ENCODE peak calls at places on chromosomes 7 and 10, in seven cellular contexts. D is activated CD8-positive, alpha-beta T cell treated with anti-CD3 and anti-CD28 coated beads for 36 hours; I is epithelial cell of proximal tubule; Q is lung; R is pancreas; M is right lobe of liver; B is fibroblast of mammary gland. K is an unnamed sample.

GRCh38 chr7:19916011-19916410 is 142.6 kb upstream of the TMEM196 start:
- DNase-seq in D (no peak), I (peak), Q (no peak), R (no peak), M (no peak), B (no peak), K (no peak)

GRCh38 chr10:55410415-55410885 is 609.4 kb upstream of the PCDH15 start:
- DNase-seq in D (no peak), I (no peak), Q (no peak), R (no peak), M (no peak), B (peak), K (no peak)

GRCh38 chr7:93890464-93891068 is at the start of gene TFPI2:
- DNase-seq in D (peak), I (peak), Q (no peak), R (peak), M (no peak), B (peak), K (no peak)

GRCh38 chr7:7639421-7639820 is 1.1 kb upstream of the UMAD1 start:
- DNase-seq in D (peak), I (no peak), Q (no peak), R (no peak), M (no peak), B (no peak), K (no peak)

GRCh38 chr10:27258838-27259532 is 18.4 kb upstream of the ACBD5 start:
- DNase-seq in D (peak), I (no peak), Q (no peak), R (peak), M (no peak), B (no peak), K (no peak)

GRCh38 chr10:114868801-114869200 is 47.2 kb downstream of the FHIP2A start:
- DNase-seq in D (no peak), I (no peak), Q (no peak), R (no peak), M (no peak), B (peak), K (no peak)

GRCh38 chr10:29590598-29591415 is 44.0 kb downstream of the SVIL start:
- DNase-seq in D (peak), I (no peak), Q (peak), R (no peak), M (no peak), B (peak), K (no peak)

GRCh38 chr7:74003609-74004008 is 24.4 kb upstream of the ELN start:
- DNase-seq in D (no peak), I (no peak), Q (no peak), R (no peak), M (no peak), B (no peak), K (no peak)

GRCh38 chr7:2812831-2813230 is 31.3 kb downstream of the GNA12 start:
- DNase-seq in D (no peak), I (no peak), Q (no peak), R (no peak), M (no peak), B (peak), K (no peak)

GRCh38 chr7:18590744-18591340 is 95.3 kb downstream of the HDAC9 start:
- DNase-seq in D (no peak), I (no peak), Q (no peak), R (no peak), M (no peak), B (peak), K (no peak)

GRCh38 chr10:29141761-29142160 is 147.1 kb upstream of the LYZL1 start:
- DNase-seq in D (no peak), I (no peak), Q (no peak), R (no peak), M (no peak), B (no peak), K (no peak)

GRCh38 chr7:130900471-130901076 is 166.6 kb upstream of the KLF14 start:
- DNase-seq in D (no peak), I (no peak), Q (no peak), R (no peak), M (peak), B (no peak), K (no peak)

GRCh38 chr7:107907790-107908189 is 16.8 kb downstream of the DLD start:
- DNase-seq in D (no peak), I (no peak), Q (no peak), R (no peak), M (no peak), B (no peak), K (no peak)

GRCh38 chr10:70575874-70576802 is 26.4 kb downstream of the PRF1 start:
- DNase-seq in D (peak), I (no peak), Q (peak), R (no peak), M (no peak), B (peak), K (peak)

GRCh38 chr7:80139179-80139578 is 4.5 kb downstream of the GNAI1 start:
- DNase-seq in D (no peak), I (no peak), Q (no peak), R (no peak), M (no peak), B (no peak), K (no peak)

GRCh38 chr10:59867590-59867989 is 38.8 kb downstream of the CCDC6 start:
- DNase-seq in D (no peak), I (no peak), Q (no peak), R (no peak), M (no peak), B (no peak), K (no peak)

GRCh38 chr10:131279516-131279915 is 32.0 kb downstream of the TCERG1L start:
- DNase-seq in D (no peak), I (no peak), Q (no peak), R (no peak), M (no peak), B (no peak), K (no peak)

GRCh38 chr10:13890617-13891541 is 304.1 kb downstream of the PRPF18 start:
- DNase-seq in D (no peak), I (no peak), Q (no peak), R (no peak), M (no peak), B (peak), K (no peak)

GRCh38 chr7:117381357-117381756 is 45.9 kb downstream of the ASZ1 start:
- DNase-seq in D (no peak), I (no peak), Q (no peak), R (no peak), M (no peak), B (no peak), K (no peak)

GRCh38 chr10:90447836-90448235 is 410.0 kb downstream of the HTR7 start:
- DNase-seq in D (no peak), I (no peak), Q (no peak), R (no peak), M (no peak), B (peak), K (no peak)

GRCh38 chr10:28307267-28307666 is 4.4 kb upstream of the MPP7 start:
- DNase-seq in D (no peak), I (no peak), Q (no peak), R (no peak), M (no peak), B (no peak), K (no peak)

GRCh38 chr10:73650537-73651331 is 5.1 kb downstream of the SYNPO2L start:
- DNase-seq in D (no peak), I (no peak), Q (no peak), R (no peak), M (no peak), B (peak), K (no peak)

GRCh38 chr7:124856299-124856888 is 73.2 kb downstream of the POT1 start:
- DNase-seq in D (no peak), I (peak), Q (no peak), R (no peak), M (no peak), B (peak), K (no peak)

GRCh38 chr10:31090894-31091607 is 59.4 kb upstream of the ZNF438 start:
- DNase-seq in D (peak), I (no peak), Q (no peak), R (no peak), M (no peak), B (no peak), K (no peak)

GRCh38 chr7:35430547-35431153 is 176.8 kb upstream of the TBX20 start:
- DNase-seq in D (peak), I (no peak), Q (no peak), R (no peak), M (no peak), B (peak), K (no peak)

GRCh38 chr10:12376211-12376610 is 26.9 kb downstream of the CAMK1D start:
- DNase-seq in D (no peak), I (no peak), Q (no peak), R (no peak), M (peak), B (no peak), K (no peak)

GRCh38 chr7:132002343-132002968 is 446.0 kb upstream of the PODXL start:
- DNase-seq in D (no peak), I (no peak), Q (no peak), R (no peak), M (no peak), B (no peak), K (no peak)

GRCh38 chr7:76209310-76209709 is 7.6 kb downstream of the SRRM3 start:
- DNase-seq in D (no peak), I (no peak), Q (no peak), R (no peak), M (no peak), B (no peak), K (no peak)

GRCh38 chr10:14665304-14665703 is 109.4 kb downstream of the FAM107B start:
- DNase-seq in D (peak), I (no peak), Q (no peak), R (no peak), M (no peak), B (peak), K (no peak)

GRCh38 chr7:113159746-113160339 is 41.5 kb upstream of the SMIM30 start:
- DNase-seq in D (peak), I (no peak), Q (no peak), R (no peak), M (no peak), B (peak), K (no peak)

GRCh38 chr10:103833731-103834365 is 21.5 kb downstream of the SH3PXD2A start:
- DNase-seq in D (no peak), I (no peak), Q (no peak), R (peak), M (peak), B (peak), K (no peak)

DNA sequence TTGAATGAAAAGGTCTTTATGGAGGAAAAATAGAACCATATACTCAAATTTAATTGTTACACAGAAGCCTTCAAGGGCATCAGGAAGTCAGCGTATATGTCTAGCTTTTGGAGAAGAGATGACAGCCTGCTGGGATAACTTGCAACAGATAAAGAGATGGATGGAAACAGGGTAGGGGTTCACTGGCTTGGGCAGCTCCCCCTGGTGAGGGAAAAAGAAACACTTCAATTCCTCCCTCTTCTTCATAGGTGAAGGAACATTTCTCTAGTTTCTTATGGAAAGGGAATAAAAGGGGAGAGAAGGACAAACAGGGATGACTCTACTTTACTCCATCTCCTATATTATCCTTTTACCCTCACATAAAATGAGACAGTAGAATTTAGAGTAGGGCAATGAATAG is 635.7 kb downstream of the PHTF2 start:
- DNase-seq in D (no peak), I (no peak), Q (no peak), R (no peak), M (no peak), B (no peak), K (no peak)
- TF ChIP-seq CTCF in D (no peak), I (peak), Q (no peak), R (no peak), M (no peak), B (no peak), K (peak)

GRCh38 chr7:142030294-142030693 is 34.6 kb downstream of the MGAM start:
- DNase-seq in D (no peak), I (peak), Q (no peak), R (no peak), M (no peak), B (peak), K (no peak)
- TF ChIP-seq CTCF in D (no peak), I (no peak), Q (no peak), R (no peak), M (no peak), B (peak), K (peak)

DNA sequence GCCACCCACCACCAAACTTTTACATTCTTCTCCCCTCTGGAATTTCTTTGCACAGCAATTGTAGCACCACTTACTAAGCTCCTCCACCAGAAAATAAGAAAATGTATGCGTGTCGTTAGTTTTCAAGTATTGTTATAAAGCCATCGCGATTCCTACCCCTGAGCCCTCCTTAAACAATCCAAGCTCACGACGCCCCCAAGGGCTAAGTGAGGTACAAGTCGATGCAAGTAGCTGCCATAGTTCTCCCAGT is 1.3 kb downstream of the FRAT2 start:
- DNase-seq in D (peak), I (no peak), Q (no peak), R (no peak), M (no peak), B (peak), K (no peak)
- TF ChIP-seq CTCF in D (no peak), I (peak), Q (no peak), R (no peak), M (no peak), B (peak), K (peak)

GRCh38 chr10:3904419-3904975 is 119.5 kb upstream of the KLF6 start:
- DNase-seq in D (no peak), I (no peak), Q (peak), R (no peak), M (no peak), B (no peak), K (no peak)

GRCh38 chr10:3901370-3901769 is 116.4 kb upstream of the KLF6 start:
- DNase-seq in D (no peak), I (no peak), Q (no peak), R (no peak), M (no peak), B (no peak), K (no peak)

GRCh38 chr10:3902054-3902808 is 117.2 kb upstream of the KLF6 start:
- DNase-seq in D (peak), I (peak), Q (no peak), R (no peak), M (no peak), B (peak), K (no peak)

GRCh38 chr10:3906511-3907111 is 121.6 kb upstream of the KLF6 start:
- DNase-seq in D (no peak), I (no peak), Q (no peak), R (no peak), M (no peak), B (peak), K (no peak)

GRCh38 chr10:3902809-3903410 is 117.9 kb upstream of the KLF6 start:
- DNase-seq in D (no peak), I (peak), Q (no peak), R (no peak), M (no peak), B (peak), K (no peak)
- TF ChIP-seq CTCF in D (no peak), I (no peak), Q (no peak), R (no peak), M (no peak), B (no peak), K (no peak)

DNA sequence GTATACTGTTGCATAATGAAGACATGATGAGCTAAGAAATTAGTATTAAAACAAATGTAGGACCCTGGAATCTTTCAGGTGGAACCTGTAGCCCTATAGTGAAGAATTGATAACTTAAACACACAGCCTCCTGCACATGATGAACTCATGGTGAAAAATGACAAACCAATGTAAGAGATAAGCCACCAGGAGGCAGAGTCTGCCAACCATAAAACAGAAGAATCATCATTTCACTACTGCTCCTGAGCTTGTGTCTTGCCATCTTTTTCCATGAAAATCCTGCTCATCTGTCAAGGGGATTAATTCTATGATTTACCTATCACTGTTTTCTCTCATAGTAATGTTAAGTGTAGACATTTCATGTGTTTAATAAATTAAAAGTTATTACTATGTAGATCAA is 363.9 kb downstream of the MALRD1 start:
- DNase-seq in D (no peak), I (peak), Q (no peak), R (no peak), M (no peak), B (peak), K (no peak)
- TF ChIP-seq CTCF in D (no peak), I (peak), Q (no peak), R (no peak), M (peak), B (peak), K (peak)

GRCh38 chr10:101287922-101288638 is 58.8 kb upstream of the LBX1 start:
- DNase-seq in D (no peak), I (no peak), Q (no peak), R (no peak), M (no peak), B (peak), K (no peak)
- TF ChIP-seq CTCF in D (no peak), I (peak), Q (no peak), R (no peak), M (no peak), B (peak), K (peak)